ENCODE peak calls at places on chromosomes 16 and 17, in five cellular contexts. F, H, T, R and U are unnamed samples.

GRCh38 chr16:75433732-75434413 is 570 bp upstream of the CFDP1 start:
- DNase-seq in T (peak; percentile 82), H (peak; percentile 77), F (peak; percentile 92), R (peak; percentile 62), U (peak; percentile 81)

GRCh38 chr16:46975165-46975564 is 1.7 kb upstream of the DNAJA2 start:
- DNase-seq in R (no peak), F (no peak), H (no peak), T (no peak), U (no peak)

GRCh38 chr17:9371019-9371418 is 204.6 kb downstream of the STX8 start:
- DNase-seq in R (no peak), F (peak; percentile 86), H (no peak), T (peak; percentile 15), U (no peak)

GRCh38 chr16:59368586-59368985 is 634.5 kb upstream of the GOT2 start:
- DNase-seq in H (no peak), R (no peak), F (no peak), T (no peak), U (no peak)

GRCh38 chr17:81035389-81036127 is 607 bp downstream of the BAIAP2 start:
- DNase-seq in T (peak; percentile 44), R (no peak), H (no peak), F (no peak), U (no peak)

GRCh38 chr16:86281435-86281834 is 228.9 kb upstream of the FOXF1 start:
- DNase-seq in H (no peak), F (no peak), T (no peak), R (no peak), U (no peak)

GRCh38 chr16:23863511-23864422 is 28.0 kb downstream of the PRKCB start:
- DNase-seq in R (no peak), H (no peak), T (no peak), F (no peak), U (no peak)

GRCh38 chr16:86158688-86159360 is 259.9 kb downstream of the IRF8 start:
- DNase-seq in F (peak; percentile 17), R (no peak), H (no peak), T (no peak), U (no peak)

GRCh38 chr17:63308272-63308671 is 137.8 kb downstream of the CYB561 start:
- DNase-seq in H (no peak), R (no peak), T (no peak), F (no peak), U (no peak)

GRCh38 chr17:21240375-21241055 is 12.7 kb downstream of the NATD1 start:
- DNase-seq in T (no peak), H (no peak), R (no peak), F (no peak), U (no peak)

GRCh38 chr16:57572978-57573733 is 30.7 kb downstream of the ADGRG5 start:
- DNase-seq in F (no peak), H (no peak), R (no peak), T (no peak), U (no peak)

GRCh38 chr16:11698271-11698689 is 30.0 kb downstream of the SNN start:
- DNase-seq in R (no peak), T (no peak), H (no peak), F (no peak), U (no peak)

GRCh38 chr16:75908301-75908700 is 182.0 kb upstream of the CPHXL start:
- DNase-seq in F (no peak), H (no peak), T (no peak), R (no peak), U (no peak)

GRCh38 chr17:63434951-63435571 is 11.0 kb downstream of the CYB561 start:
- DNase-seq in H (peak; percentile 93), R (peak; percentile 90), F (peak; percentile 62), T (peak; percentile 92), U (no peak)

GRCh38 chr17:36749493-36749892 is 148.1 kb downstream of the MRM1 start:
- DNase-seq in F (no peak), R (no peak), T (no peak), H (no peak), U (no peak)

GRCh38 chr16:84566580-84567244 is 51.2 kb downstream of the COTL1 start:
- DNase-seq in H (no peak), R (no peak), T (no peak), F (no peak), U (no peak)

GRCh38 chr17:5123343-5124124 is 7.7 kb downstream of the USP6 start:
- DNase-seq in H (no peak), F (no peak), R (no peak), T (no peak), U (peak; percentile 59)

GRCh38 chr16:67245674-67246080 is 1.6 kb downstream of the FHOD1 start:
- DNase-seq in R (no peak), H (no peak), T (no peak), F (no peak), U (no peak)

GRCh38 chr16:67247698-67248400 is 568 bp upstream of the FHOD1 start:
- DNase-seq in F (no peak), H (no peak), T (no peak), R (no peak), U (no peak)

GRCh38 chr16:67248401-67249177 is at the start of gene SLC9A5:
- DNase-seq in H (no peak), T (no peak), R (no peak), F (no peak), U (no peak)

GRCh38 chr16:67246081-67246944 is 968 bp downstream of the FHOD1 start:
- DNase-seq in F (peak; percentile 79), T (peak; percentile 98), R (peak; percentile 92), H (peak; percentile 93), U (peak; percentile 87)

GRCh38 chr16:67246945-67247697 is at the start of gene FHOD1:
- DNase-seq in R (peak; percentile 99), F (peak; percentile 95), T (peak; percentile 99), H (peak; percentile 99), U (peak; percentile 98)
- TF ChIP-seq POLR2A in R (peak; percentile 46), F (peak; percentile 59), T (peak; percentile 42), H (peak; percentile 94), U (peak; percentile 51)

DNA sequence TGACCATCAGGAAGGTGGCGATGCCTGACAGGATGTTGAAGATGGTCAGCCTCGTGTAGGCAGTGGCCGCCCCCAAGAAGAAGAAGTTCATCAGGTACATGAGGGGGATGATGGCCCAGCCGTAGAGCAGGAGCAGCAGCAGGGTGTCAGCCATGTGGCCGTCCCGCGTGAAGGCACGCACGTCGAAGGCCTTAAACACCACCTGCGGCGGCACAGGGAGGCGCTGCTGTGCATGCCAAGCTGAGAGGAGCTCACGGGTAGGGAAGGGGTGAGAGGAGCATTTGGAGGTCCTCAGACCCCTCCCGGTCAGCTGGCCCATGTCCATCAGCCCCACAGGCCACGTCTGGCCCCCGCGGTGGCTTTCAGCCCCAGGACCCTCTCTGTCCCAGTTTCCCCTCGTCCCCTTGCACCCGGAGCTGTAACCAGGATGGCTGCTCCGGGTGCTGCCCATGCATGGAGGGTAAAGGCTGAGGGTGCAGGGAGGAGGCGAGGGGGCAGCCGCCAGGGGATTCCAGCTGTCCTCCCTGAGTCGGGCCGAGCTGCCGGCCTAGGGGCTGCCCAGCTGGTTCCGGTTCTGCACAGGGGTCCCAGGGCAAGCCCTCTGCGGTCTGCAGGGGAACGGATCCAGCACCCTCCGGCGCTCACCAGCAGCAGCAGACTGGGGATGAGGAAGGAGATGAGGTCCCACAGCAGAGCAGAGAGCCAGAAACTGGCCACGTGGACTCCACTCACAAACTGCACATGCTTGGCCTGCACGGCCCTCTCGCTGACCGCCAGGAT is 17.1 kb upstream of the RNPS1 start:
- DNase-seq in R (no peak), T (no peak), F (no peak), H (no peak), U (no peak)
- TF ChIP-seq CTCF in R (no peak), T (no peak), F (no peak), H (no peak), U (no peak)

DNA sequence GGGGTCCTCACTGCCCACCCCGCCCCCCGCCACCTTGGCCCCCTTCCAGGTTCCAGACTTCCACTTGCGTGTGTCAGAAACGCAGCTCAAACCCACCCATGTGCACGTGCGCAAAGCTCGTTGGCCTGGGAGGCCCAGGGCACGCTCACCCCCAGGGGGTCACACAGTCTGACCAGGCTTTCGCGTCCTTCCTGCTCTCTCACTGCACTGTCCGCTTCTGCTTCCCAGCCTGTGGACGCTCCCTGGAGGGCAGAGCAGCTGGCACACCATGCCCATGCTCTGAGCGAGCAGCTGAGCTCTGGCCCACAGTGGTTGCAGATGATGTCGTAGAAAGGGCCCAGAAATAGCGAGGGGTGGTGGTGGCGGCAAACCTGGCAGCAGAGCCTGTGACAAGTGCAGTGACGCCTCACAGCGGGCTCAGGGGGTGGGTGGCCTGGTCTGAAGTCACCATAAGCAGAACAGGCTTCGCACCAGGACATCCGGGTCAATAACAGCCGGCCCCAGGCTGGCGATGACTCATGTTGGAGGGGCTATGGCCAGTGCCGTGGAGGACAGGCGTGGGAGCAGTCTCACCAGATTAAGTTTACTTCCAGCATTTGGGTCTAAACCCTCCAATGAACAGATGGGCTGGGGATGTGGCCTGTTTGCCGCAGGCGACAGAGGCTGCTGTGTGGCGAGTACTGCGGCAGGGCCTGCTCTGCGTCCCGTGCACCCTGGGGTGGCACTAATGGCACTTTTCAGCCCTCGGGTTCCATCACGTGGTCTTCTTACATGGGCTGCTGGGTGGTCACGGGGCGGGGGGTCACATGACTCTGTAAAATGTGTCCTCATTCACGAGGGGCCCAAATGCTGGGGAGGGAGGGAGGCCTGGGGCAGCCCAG is 49.0 kb downstream of the NT5M start:
- DNase-seq in F (no peak), T (no peak), H (no peak), R (peak; percentile 76), U (no peak)
- TF ChIP-seq POLR2A in F (no peak), T (no peak), H (no peak), R (no peak), U (no peak)

GRCh38 chr16:52976539-52977167 is 76.0 kb downstream of the CHD9NB start:
- DNase-seq in T (no peak), H (no peak), F (peak; percentile 39), R (no peak), U (no peak)
- TF ChIP-seq CTCF in T (peak; percentile 33), H (peak; percentile 15), F (peak; percentile 36), R (no peak), U (no peak)

GRCh38 chr16:1193143-1193824 is 31.8 kb downstream of the TPSG1 start:
- DNase-seq in F (no peak), R (no peak), T (no peak), H (no peak), U (no peak)
- TF ChIP-seq POLR2A in F (no peak), R (no peak), T (no peak), H (no peak), U (no peak)

GRCh38 chr17:78674595-78675315 is 97.6 kb upstream of the DNAH17 start:
- DNase-seq in R (no peak), T (peak; percentile 23), H (peak; percentile 42), F (no peak), U (no peak)
- TF ChIP-seq CTCF in R (no peak), T (no peak), H (no peak), F (no peak), U (no peak)